ENCODE peak calls at places on chromosomes 1 and 21, in five cellular contexts. O, A, J, B and D are unnamed samples.

GRCh38 chr1:229557913-229558414 is 543 bp downstream of the ABCB10 start:
- DNase-seq in O (no peak), A (no peak), J (peak; percentile 26), B (peak; percentile 40), D (no peak)

GRCh38 chr1:12549460-12550349 is 68.3 kb downstream of the DHRS3 start:
- DNase-seq in O (peak; percentile 72), A (peak; percentile 98), J (no peak), B (no peak), D (no peak)

GRCh38 chr1:17339521-17339920 is 31.5 kb downstream of the PADI4 start:
- DNase-seq in O (no peak), A (no peak), J (no peak), B (no peak), D (no peak)

GRCh38 chr1:201419737-201420607 is 1.6 kb downstream of the TNNI1 start:
- DNase-seq in O (no peak), A (no peak), J (no peak), B (no peak), D (no peak)

GRCh38 chr1:193537266-193538003 is 351.0 kb upstream of the B3GALT2 start:
- DNase-seq in O (peak; percentile 38), A (no peak), J (peak; percentile 13), B (no peak), D (no peak)

GRCh38 chr1:231924183-231924582 is 297.6 kb downstream of the DISC1 start:
- DNase-seq in O (no peak), A (no peak), J (no peak), B (no peak), D (no peak)

GRCh38 chr1:34787461-34788420 is 5.1 kb upstream of the GJA4 start:
- DNase-seq in O (no peak), A (no peak), J (no peak), B (no peak), D (no peak)

GRCh38 chr1:69258842-69259241 is 308.9 kb upstream of the LRRC7 start:
- DNase-seq in O (no peak), A (no peak), J (no peak), B (no peak), D (no peak)

GRCh38 chr1:85577421-85578320 is 2.9 kb upstream of the CCN1 start:
- DNase-seq in O (peak; percentile 28), A (no peak), J (no peak), B (peak; percentile 34), D (no peak)

GRCh38 chr1:47584249-47584648 is 146.4 kb downstream of the FOXD2 start:
- DNase-seq in O (no peak), A (no peak), J (no peak), B (no peak), D (no peak)

GRCh38 chr1:2821970-2822620 is 20.6 kb upstream of the TTC34 start:
- DNase-seq in O (no peak), A (no peak), J (peak; percentile 29), B (peak; percentile 53), D (no peak)

GRCh38 chr1:153880962-153881361 is 41.8 kb downstream of the GATAD2B start:
- DNase-seq in O (peak; percentile 90), A (peak; percentile 92), J (peak; percentile 21), B (peak; percentile 74), D (peak; percentile 75)

GRCh38 chr1:104648269-104648691 is 898.6 kb downstream of the AMY1C start:
- DNase-seq in O (no peak), A (no peak), J (no peak), B (no peak), D (no peak)

GRCh38 chr1:155014709-155015508 is 12.3 kb downstream of the ZBTB7B start:
- DNase-seq in O (no peak), A (no peak), J (no peak), B (no peak), D (no peak)

GRCh38 chr21:33026299-33026858 is 644 bp downstream of the OLIG2 start:
- DNase-seq in O (no peak), A (no peak), J (no peak), B (no peak), D (no peak)

GRCh38 chr1:23114424-23115079 is 54.1 kb downstream of the LUZP1 start:
- DNase-seq in O (no peak), A (no peak), J (no peak), B (no peak), D (no peak)

GRCh38 chr1:62515055-62515454 is 78.2 kb downstream of the USP1 start:
- DNase-seq in O (no peak), A (no peak), J (no peak), B (no peak), D (no peak)

GRCh38 chr1:41690331-41690730 is 205.8 kb upstream of the EDN2 start:
- DNase-seq in O (no peak), A (no peak), J (no peak), B (no peak), D (no peak)

GRCh38 chr1:217747156-217747769 is 116.1 kb downstream of the SPATA17 start:
- DNase-seq in O (no peak), A (peak; percentile 13), J (no peak), B (no peak), D (no peak)

GRCh38 chr1:1783320-1783719 is 5.0 kb upstream of the NADK start:
- DNase-seq in O (peak; percentile 44), A (no peak), J (no peak), B (no peak), D (no peak)

GRCh38 chr21:38661296-38662223 is 144.2 kb upstream of the ETS2 start:
- DNase-seq in O (peak; percentile 34), A (peak; percentile 70), J (no peak), B (no peak), D (no peak)

GRCh38 chr1:108511764-108512163 is 48.1 kb upstream of the EEIG2 start:
- DNase-seq in O (no peak), A (no peak), J (no peak), B (no peak), D (no peak)

GRCh38 chr1:247528812-247529474 is 7.3 kb downstream of the OR2C3 start:
- DNase-seq in O (no peak), A (no peak), J (no peak), B (no peak), D (no peak)

GRCh38 chr1:20834780-20835179 is 47.7 kb upstream of the HP1BP3 start:
- DNase-seq in O (no peak), A (no peak), J (no peak), B (no peak), D (no peak)

GRCh38 chr1:51063121-51063520 is 38.9 kb upstream of the C1orf185 start:
- DNase-seq in O (no peak), A (peak; percentile 98), J (no peak), B (no peak), D (no peak)

GRCh38 chr1:97412155-97412554 is 508.7 kb downstream of the DPYD start:
- DNase-seq in O (no peak), A (peak; percentile 49), J (no peak), B (no peak), D (no peak)

GRCh38 chr1:234562336-234562735 is 47.6 kb downstream of the IRF2BP2 start:
- DNase-seq in O (peak; percentile 12), A (no peak), J (no peak), B (no peak), D (no peak)

GRCh38 chr1:235073968-235074334 is 54.7 kb downstream of the TOMM20 start:
- DNase-seq in O (peak; percentile 73), A (no peak), J (no peak), B (no peak), D (no peak)

GRCh38 chr21:39016740-39017315 is 166.4 kb downstream of the PSMG1 start:
- DNase-seq in O (no peak), A (no peak), J (no peak), B (no peak), D (no peak)

GRCh38 chr1:228404107-228404720 is 2.4 kb downstream of the TRIM11 start:
- DNase-seq in O (no peak), A (no peak), J (no peak), B (no peak), D (no peak)

GRCh38 chr1:229781453-229781852 is 155.4 kb downstream of the URB2 start:
- DNase-seq in O (peak; percentile 34), A (no peak), J (no peak), B (peak; percentile 32), D (no peak)